ENCODE peak calls at places on chromosomes 3 and 15, in six cellular contexts. One of them, this sample, is unnamed.

GRCh38 chr3:172709776-172710708 is 825 bp downstream of the NCEH1 start:
- DNase-seq in spleen: peak; percentile 77
- DNase-seq in lower lobe of right lung: peak; percentile 54
- DNase-seq in WERI-Rb-1: peak; percentile 20
- DNase-seq in prostate gland: peak; percentile 50
- DNase-seq in HFF-Myc: no peak
- DNase-seq in this sample: no peak

GRCh38 chr3:188108703-188109412 is 45.1 kb upstream of the LPP start:
- DNase-seq in spleen: no peak
- DNase-seq in lower lobe of right lung: no peak
- DNase-seq in WERI-Rb-1: no peak
- DNase-seq in prostate gland: no peak
- DNase-seq in HFF-Myc: no peak
- DNase-seq in this sample: no peak

GRCh38 chr3:54784021-54784420 is 143.8 kb downstream of the LRTM1 start:
- DNase-seq in spleen: no peak
- DNase-seq in lower lobe of right lung: no peak
- DNase-seq in WERI-Rb-1: no peak
- DNase-seq in prostate gland: no peak
- DNase-seq in HFF-Myc: no peak
- DNase-seq in this sample: no peak

GRCh38 chr3:124659175-124659574 is 71.1 kb upstream of the UMPS start:
- DNase-seq in spleen: no peak
- DNase-seq in lower lobe of right lung: no peak
- DNase-seq in WERI-Rb-1: no peak
- DNase-seq in prostate gland: no peak
- DNase-seq in HFF-Myc: no peak
- DNase-seq in this sample: no peak

GRCh38 chr3:126124148-126124868 is 40.4 kb upstream of the SLC41A3 start:
- DNase-seq in spleen: peak; percentile 59
- DNase-seq in lower lobe of right lung: peak; percentile 38
- DNase-seq in WERI-Rb-1: peak; percentile 4
- DNase-seq in prostate gland: no peak
- DNase-seq in HFF-Myc: no peak
- DNase-seq in this sample: no peak

GRCh38 chr3:132659370-132660055 is at the start of gene ACAD11:
- DNase-seq in spleen: peak; percentile 89
- DNase-seq in lower lobe of right lung: peak; percentile 93
- DNase-seq in WERI-Rb-1: peak; percentile 72
- DNase-seq in prostate gland: peak; percentile 69
- DNase-seq in HFF-Myc: peak; percentile 40
- DNase-seq in this sample: no peak

GRCh38 chr3:36992806-36993325 is at the start of gene EPM2AIP1:
- DNase-seq in spleen: peak; percentile 96
- DNase-seq in lower lobe of right lung: peak; percentile 98
- DNase-seq in WERI-Rb-1: no peak
- DNase-seq in prostate gland: peak; percentile 100
- DNase-seq in HFF-Myc: no peak
- DNase-seq in this sample: no peak

GRCh38 chr15:38530113-38530512 is 34.5 kb downstream of the RASGRP1 start:
- DNase-seq in spleen: no peak
- DNase-seq in lower lobe of right lung: no peak
- DNase-seq in WERI-Rb-1: no peak
- DNase-seq in prostate gland: no peak
- DNase-seq in HFF-Myc: no peak
- DNase-seq in this sample: no peak

GRCh38 chr15:84715442-84716035 is 400 bp downstream of the SEC11A start:
- DNase-seq in spleen: peak; percentile 82
- DNase-seq in lower lobe of right lung: no peak
- DNase-seq in WERI-Rb-1: peak; percentile 17
- DNase-seq in prostate gland: peak; percentile 16
- DNase-seq in HFF-Myc: no peak
- DNase-seq in this sample: no peak

GRCh38 chr3:89697321-89697916 is 590.0 kb downstream of the EPHA3 start:
- DNase-seq in spleen: peak; percentile 33
- DNase-seq in lower lobe of right lung: no peak
- DNase-seq in WERI-Rb-1: no peak
- DNase-seq in prostate gland: no peak
- DNase-seq in HFF-Myc: no peak
- DNase-seq in this sample: no peak

GRCh38 chr3:182565916-182566524 is 227.3 kb upstream of the ATP11B start:
- DNase-seq in spleen: no peak
- DNase-seq in lower lobe of right lung: no peak
- DNase-seq in WERI-Rb-1: no peak
- DNase-seq in prostate gland: no peak
- DNase-seq in HFF-Myc: no peak
- DNase-seq in this sample: no peak

GRCh38 chr3:34388836-34389235 is 590.4 kb downstream of the PDCD6IP start:
- DNase-seq in spleen: no peak
- DNase-seq in lower lobe of right lung: no peak
- DNase-seq in WERI-Rb-1: no peak
- DNase-seq in prostate gland: no peak
- DNase-seq in HFF-Myc: no peak
- DNase-seq in this sample: no peak

GRCh38 chr3:148880681-148881080 is 15.6 kb downstream of the CPA3 start:
- DNase-seq in spleen: no peak
- DNase-seq in lower lobe of right lung: no peak
- DNase-seq in WERI-Rb-1: peak; percentile 9
- DNase-seq in prostate gland: no peak
- DNase-seq in HFF-Myc: no peak
- DNase-seq in this sample: peak; percentile 21

GRCh38 chr3:196127308-196128040 is 45.6 kb upstream of the TFRC start:
- DNase-seq in spleen: no peak
- DNase-seq in lower lobe of right lung: peak; percentile 40
- DNase-seq in WERI-Rb-1: no peak
- DNase-seq in prostate gland: no peak
- DNase-seq in HFF-Myc: no peak
- DNase-seq in this sample: peak; percentile 67

GRCh38 chr3:128167646-128167972 is 14.3 kb downstream of the EEFSEC start:
- DNase-seq in spleen: no peak
- DNase-seq in lower lobe of right lung: no peak
- DNase-seq in WERI-Rb-1: no peak
- DNase-seq in prostate gland: no peak
- DNase-seq in HFF-Myc: no peak
- DNase-seq in this sample: no peak

GRCh38 chr3:141686477-141687280 is 51.4 kb upstream of the RNF7 start:
- DNase-seq in spleen: peak; percentile 78
- DNase-seq in lower lobe of right lung: peak; percentile 73
- DNase-seq in WERI-Rb-1: no peak
- DNase-seq in prostate gland: peak; percentile 8
- DNase-seq in HFF-Myc: no peak
- DNase-seq in this sample: no peak

GRCh38 chr3:128432301-128432897 is 34.3 kb downstream of the DNAJB8 start:
- DNase-seq in spleen: no peak
- DNase-seq in lower lobe of right lung: no peak
- DNase-seq in WERI-Rb-1: no peak
- DNase-seq in prostate gland: peak; percentile 54
- DNase-seq in HFF-Myc: no peak
- DNase-seq in this sample: no peak

GRCh38 chr15:44243146-44243545 is 45.4 kb upstream of the GOLM2 start:
- DNase-seq in spleen: no peak
- DNase-seq in lower lobe of right lung: no peak
- DNase-seq in WERI-Rb-1: no peak
- DNase-seq in prostate gland: no peak
- DNase-seq in HFF-Myc: no peak
- DNase-seq in this sample: no peak

GRCh38 chr3:63654246-63654645 is 1.8 kb downstream of the SNTN start:
- DNase-seq in spleen: no peak
- DNase-seq in lower lobe of right lung: no peak
- DNase-seq in WERI-Rb-1: no peak
- DNase-seq in prostate gland: no peak
- DNase-seq in HFF-Myc: no peak
- DNase-seq in this sample: no peak

GRCh38 chr3:98702166-98702565 is 61.0 kb upstream of the ST3GAL6 start:
- DNase-seq in spleen: no peak
- DNase-seq in lower lobe of right lung: no peak
- DNase-seq in WERI-Rb-1: no peak
- DNase-seq in prostate gland: no peak
- DNase-seq in HFF-Myc: no peak
- DNase-seq in this sample: no peak

GRCh38 chr3:55406666-55407425 is 80.3 kb downstream of the WNT5A start:
- DNase-seq in spleen: no peak
- DNase-seq in lower lobe of right lung: no peak
- DNase-seq in WERI-Rb-1: no peak
- DNase-seq in prostate gland: no peak
- DNase-seq in HFF-Myc: no peak
- DNase-seq in this sample: no peak

GRCh38 chr3:139117136-139117675 is 72.5 kb upstream of the PRR23C start:
- DNase-seq in spleen: no peak
- DNase-seq in lower lobe of right lung: no peak
- DNase-seq in WERI-Rb-1: no peak
- DNase-seq in prostate gland: peak; percentile 32
- DNase-seq in HFF-Myc: no peak
- DNase-seq in this sample: no peak

GRCh38 chr3:143750856-143751255 is 97.4 kb downstream of the SLC9A9 start:
- DNase-seq in spleen: no peak
- DNase-seq in lower lobe of right lung: no peak
- DNase-seq in WERI-Rb-1: no peak
- DNase-seq in prostate gland: no peak
- DNase-seq in HFF-Myc: no peak
- DNase-seq in this sample: no peak

GRCh38 chr15:76153241-76154197 is 93.7 kb downstream of the TMEM266 start:
- DNase-seq in spleen: no peak
- DNase-seq in lower lobe of right lung: no peak
- DNase-seq in WERI-Rb-1: peak; percentile 77
- DNase-seq in prostate gland: no peak
- DNase-seq in HFF-Myc: no peak
- DNase-seq in this sample: no peak

GRCh38 chr3:187274977-187275338 is 16.6 kb downstream of the MASP1 start:
- DNase-seq in spleen: no peak
- DNase-seq in lower lobe of right lung: no peak
- DNase-seq in WERI-Rb-1: peak; percentile 30
- DNase-seq in prostate gland: no peak
- DNase-seq in HFF-Myc: no peak
- DNase-seq in this sample: no peak

GRCh38 chr3:184599143-184599542 is 37.6 kb downstream of the EPHB3 start:
- DNase-seq in spleen: no peak
- DNase-seq in lower lobe of right lung: no peak
- DNase-seq in WERI-Rb-1: no peak
- DNase-seq in prostate gland: no peak
- DNase-seq in HFF-Myc: no peak
- DNase-seq in this sample: no peak

GRCh38 chr3:65672876-65673815 is 365.6 kb downstream of the MAGI1 start:
- DNase-seq in spleen: no peak
- DNase-seq in lower lobe of right lung: peak; percentile 68
- DNase-seq in WERI-Rb-1: peak; percentile 58
- DNase-seq in prostate gland: peak; percentile 17
- DNase-seq in HFF-Myc: no peak
- DNase-seq in this sample: peak; percentile 14

GRCh38 chr3:47156418-47156817 is 7.5 kb downstream of the SETD2 start:
- DNase-seq in spleen: no peak
- DNase-seq in lower lobe of right lung: no peak
- DNase-seq in WERI-Rb-1: no peak
- DNase-seq in prostate gland: no peak
- DNase-seq in HFF-Myc: no peak
- DNase-seq in this sample: no peak

GRCh38 chr3:150342951-150343468 is 65.1 kb upstream of the TSC22D2 start:
- DNase-seq in spleen: no peak
- DNase-seq in lower lobe of right lung: no peak
- DNase-seq in WERI-Rb-1: no peak
- DNase-seq in prostate gland: no peak
- DNase-seq in HFF-Myc: no peak
- DNase-seq in this sample: no peak

GRCh38 chr3:151816091-151816604 is 2.2 kb downstream of the AADAC start:
- DNase-seq in spleen: no peak
- DNase-seq in lower lobe of right lung: no peak
- DNase-seq in WERI-Rb-1: no peak
- DNase-seq in prostate gland: no peak
- DNase-seq in HFF-Myc: no peak
- DNase-seq in this sample: no peak

GRCh38 chr15:56734013-56734625 is 810 bp upstream of the ZNF280D start:
- DNase-seq in spleen: no peak
- DNase-seq in lower lobe of right lung: no peak
- DNase-seq in WERI-Rb-1: no peak
- DNase-seq in prostate gland: peak; percentile 12
- DNase-seq in HFF-Myc: no peak
- DNase-seq in this sample: no peak

GRCh38 chr15:42091753-42092665 is 2.4 kb downstream of the PLA2G4D start:
- DNase-seq in spleen: no peak
- DNase-seq in lower lobe of right lung: no peak
- DNase-seq in WERI-Rb-1: no peak
- DNase-seq in prostate gland: no peak
- DNase-seq in HFF-Myc: no peak
- DNase-seq in this sample: no peak
- H3K4me3 ChIP-seq in spleen: no peak overlapping the region
- H3K4me3 ChIP-seq in lower lobe of right lung: no peak overlapping the region
- H3K4me3 ChIP-seq in WERI-Rb-1: no peak overlapping the region
- H3K4me3 ChIP-seq in prostate gland: no peak overlapping the region
- H3K4me3 ChIP-seq in HFF-Myc: no peak overlapping the region
- H3K4me3 ChIP-seq in this sample: no peak overlapping the region

GRCh38 chr3:50406487-50406886 is 47.2 kb upstream of the TMEM115 start:
- DNase-seq in spleen: no peak
- DNase-seq in lower lobe of right lung: no peak
- DNase-seq in WERI-Rb-1: no peak
- DNase-seq in prostate gland: no peak
- DNase-seq in HFF-Myc: no peak
- DNase-seq in this sample: no peak
- H3K4me3 ChIP-seq in spleen: no peak overlapping the region
- H3K4me3 ChIP-seq in lower lobe of right lung: no peak overlapping the region
- H3K4me3 ChIP-seq in WERI-Rb-1: no peak overlapping the region
- H3K4me3 ChIP-seq in prostate gland: no peak overlapping the region
- H3K4me3 ChIP-seq in HFF-Myc: no peak overlapping the region
- H3K4me3 ChIP-seq in this sample: no peak overlapping the region

GRCh38 chr3:40584625-40585189 is 59.9 kb downstream of the ZNF621 start:
- DNase-seq in spleen: peak; percentile 94
- DNase-seq in lower lobe of right lung: peak; percentile 91
- DNase-seq in WERI-Rb-1: peak; percentile 76
- DNase-seq in prostate gland: peak; percentile 88
- DNase-seq in HFF-Myc: peak; percentile 25
- DNase-seq in this sample: peak; percentile 28
- H3K4me3 ChIP-seq in spleen: no peak overlapping the region
- H3K4me3 ChIP-seq in lower lobe of right lung: no peak overlapping the region
- H3K4me3 ChIP-seq in WERI-Rb-1: no peak overlapping the region
- H3K4me3 ChIP-seq in prostate gland: no peak overlapping the region
- H3K4me3 ChIP-seq in HFF-Myc: no peak overlapping the region
- H3K4me3 ChIP-seq in this sample: no peak overlapping the region

DNA sequence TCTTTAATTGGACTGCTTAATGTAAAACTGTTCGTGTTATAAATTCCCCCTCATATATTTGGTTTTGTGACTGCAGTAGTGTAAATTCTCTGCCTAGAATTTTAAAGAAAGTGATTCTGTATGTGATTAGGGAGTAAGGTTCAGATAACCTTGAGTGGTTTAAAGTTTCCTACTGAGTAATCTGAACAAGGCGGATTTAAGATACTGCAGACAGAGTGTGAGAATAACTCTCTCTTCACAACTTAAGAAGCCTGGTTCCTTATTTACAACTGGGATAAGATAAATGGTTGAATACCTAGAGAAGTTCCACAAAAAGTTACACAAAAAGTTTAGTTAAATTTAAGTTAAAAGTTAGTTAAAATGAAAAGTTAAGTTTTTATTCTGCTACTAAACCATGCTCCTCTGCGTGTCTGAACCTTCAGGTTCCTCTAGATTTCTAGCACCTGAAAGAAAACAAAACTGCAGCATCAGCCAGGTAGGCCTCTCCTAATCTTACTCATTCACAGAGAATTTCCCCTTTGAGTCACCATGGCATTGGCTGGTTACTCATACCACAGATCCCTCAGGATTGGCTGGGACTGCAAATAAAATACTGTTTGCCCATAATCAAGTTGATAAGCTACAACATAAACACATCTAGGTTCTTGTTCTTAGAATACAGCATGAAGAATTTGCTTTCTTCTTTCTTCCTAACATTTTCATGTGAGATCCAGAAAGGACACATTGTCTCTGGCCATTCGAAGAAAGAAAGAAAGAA is at the start of gene ARL14:
- DNase-seq in spleen: no peak
- DNase-seq in lower lobe of right lung: no peak
- DNase-seq in WERI-Rb-1: no peak
- DNase-seq in prostate gland: no peak
- DNase-seq in HFF-Myc: no peak
- DNase-seq in this sample: no peak
- H3K4me3 ChIP-seq in spleen: no peak within 1 kb of the TSS
- H3K4me3 ChIP-seq in lower lobe of right lung: no peak within 1 kb of the TSS
- H3K4me3 ChIP-seq in WERI-Rb-1: no peak within 1 kb of the TSS
- H3K4me3 ChIP-seq in prostate gland: no peak within 1 kb of the TSS
- H3K4me3 ChIP-seq in HFF-Myc: no peak within 1 kb of the TSS
- H3K4me3 ChIP-seq in this sample: no peak within 1 kb of the TSS

This sample was measured in Jurkat, Clone E6-1.